ENCODE peak calls at places on chromosomes 5 and 9, in six cellular contexts. One of them, this sample, is unnamed.

GRCh38 chr9:129517006-129517405 is 103.9 kb downstream of the C9orf50 start:
- DNase-seq in hepatocyte: no peak
- DNase-seq in nephron progenitor cell: no peak
- DNase-seq in SK-N-SH: no peak
- DNase-seq in heart left ventricle: no peak
- DNase-seq in GM13976: no peak
- DNase-seq in this sample: no peak

GRCh38 chr5:132747693-132748440 is 641 bp downstream of the CCNI2 start:
- DNase-seq in hepatocyte: peak
- DNase-seq in nephron progenitor cell: peak
- DNase-seq in SK-N-SH: peak
- DNase-seq in heart left ventricle: no peak
- DNase-seq in GM13976: peak
- DNase-seq in this sample: peak

GRCh38 chr5:65512170-65512937 is 30.6 kb upstream of the ADAMTS6 start:
- DNase-seq in hepatocyte: no peak
- DNase-seq in nephron progenitor cell: no peak
- DNase-seq in SK-N-SH: no peak
- DNase-seq in heart left ventricle: no peak
- DNase-seq in GM13976: no peak
- DNase-seq in this sample: no peak

GRCh38 chr5:97844797-97845196 is 661.8 kb upstream of the RIOK2 start:
- DNase-seq in hepatocyte: no peak
- DNase-seq in nephron progenitor cell: peak
- DNase-seq in SK-N-SH: no peak
- DNase-seq in heart left ventricle: no peak
- DNase-seq in GM13976: no peak
- DNase-seq in this sample: no peak

GRCh38 chr9:130018260-130018659 is 24.7 kb downstream of the FNBP1 start:
- DNase-seq in hepatocyte: no peak
- DNase-seq in nephron progenitor cell: no peak
- DNase-seq in SK-N-SH: no peak
- DNase-seq in heart left ventricle: no peak
- DNase-seq in GM13976: no peak
- DNase-seq in this sample: no peak

GRCh38 chr9:76394896-76395244 is 644 bp upstream of the RFK start:
- DNase-seq in hepatocyte: peak
- DNase-seq in nephron progenitor cell: peak
- DNase-seq in SK-N-SH: peak
- DNase-seq in heart left ventricle: peak
- DNase-seq in GM13976: peak
- DNase-seq in this sample: peak

GRCh38 chr5:39257554-39257953 is 38.2 kb upstream of the FYB1 start:
- DNase-seq in hepatocyte: no peak
- DNase-seq in nephron progenitor cell: no peak
- DNase-seq in SK-N-SH: no peak
- DNase-seq in heart left ventricle: no peak
- DNase-seq in GM13976: no peak
- DNase-seq in this sample: no peak

GRCh38 chr5:58761418-58761817 is 178.5 kb downstream of the RAB3C start:
- DNase-seq in hepatocyte: no peak
- DNase-seq in nephron progenitor cell: no peak
- DNase-seq in SK-N-SH: no peak
- DNase-seq in heart left ventricle: no peak
- DNase-seq in GM13976: no peak
- DNase-seq in this sample: no peak

GRCh38 chr5:61467766-61468482 is 135.9 kb downstream of the ZSWIM6 start:
- DNase-seq in hepatocyte: no peak
- DNase-seq in nephron progenitor cell: no peak
- DNase-seq in SK-N-SH: no peak
- DNase-seq in heart left ventricle: no peak
- DNase-seq in GM13976: no peak
- DNase-seq in this sample: no peak

GRCh38 chr5:145827275-145827674 is 7.9 kb downstream of the PRELID2 start:
- DNase-seq in hepatocyte: no peak
- DNase-seq in nephron progenitor cell: no peak
- DNase-seq in SK-N-SH: no peak
- DNase-seq in heart left ventricle: no peak
- DNase-seq in GM13976: no peak
- DNase-seq in this sample: no peak

GRCh38 chr5:73663161-73663859 is 37.3 kb downstream of the ARHGEF28 start:
- DNase-seq in hepatocyte: no peak
- DNase-seq in nephron progenitor cell: no peak
- DNase-seq in SK-N-SH: no peak
- DNase-seq in heart left ventricle: no peak
- DNase-seq in GM13976: no peak
- DNase-seq in this sample: no peak

GRCh38 chr9:69168709-69169217 is 5.3 kb upstream of the TJP2 start:
- DNase-seq in hepatocyte: peak
- DNase-seq in nephron progenitor cell: no peak
- DNase-seq in SK-N-SH: no peak
- DNase-seq in heart left ventricle: peak
- DNase-seq in GM13976: peak
- DNase-seq in this sample: peak

GRCh38 chr9:81814794-81815464 is 113.3 kb upstream of the SPATA31D4 start:
- DNase-seq in hepatocyte: no peak
- DNase-seq in nephron progenitor cell: no peak
- DNase-seq in SK-N-SH: no peak
- DNase-seq in heart left ventricle: no peak
- DNase-seq in GM13976: no peak
- DNase-seq in this sample: no peak

GRCh38 chr5:27387535-27388073 is 349.2 kb upstream of the CDH9 start:
- DNase-seq in hepatocyte: no peak
- DNase-seq in nephron progenitor cell: no peak
- DNase-seq in SK-N-SH: no peak
- DNase-seq in heart left ventricle: no peak
- DNase-seq in GM13976: no peak
- DNase-seq in this sample: no peak

GRCh38 chr5:122774519-122774860 is 390 bp upstream of the SNX2 start:
- DNase-seq in hepatocyte: no peak
- DNase-seq in nephron progenitor cell: no peak
- DNase-seq in SK-N-SH: no peak
- DNase-seq in heart left ventricle: no peak
- DNase-seq in GM13976: no peak
- DNase-seq in this sample: no peak

GRCh38 chr9:28539432-28539831 is 966.2 kb upstream of the C9orf72 start:
- DNase-seq in hepatocyte: no peak
- DNase-seq in nephron progenitor cell: no peak
- DNase-seq in SK-N-SH: no peak
- DNase-seq in heart left ventricle: no peak
- DNase-seq in GM13976: no peak
- DNase-seq in this sample: no peak

GRCh38 chr5:138282918-138283742 is 8.7 kb upstream of the GFRA3 start:
- DNase-seq in hepatocyte: peak
- DNase-seq in nephron progenitor cell: peak
- DNase-seq in SK-N-SH: peak
- DNase-seq in heart left ventricle: peak
- DNase-seq in GM13976: peak
- DNase-seq in this sample: no peak

GRCh38 chr5:97107266-97107665 is 35.1 kb downstream of the LIX1 start:
- DNase-seq in hepatocyte: no peak
- DNase-seq in nephron progenitor cell: no peak
- DNase-seq in SK-N-SH: no peak
- DNase-seq in heart left ventricle: no peak
- DNase-seq in GM13976: no peak
- DNase-seq in this sample: no peak

GRCh38 chr5:83608122-83608521 is 112.5 kb downstream of the HAPLN1 start:
- DNase-seq in hepatocyte: peak
- DNase-seq in nephron progenitor cell: peak
- DNase-seq in SK-N-SH: peak
- DNase-seq in heart left ventricle: no peak
- DNase-seq in GM13976: peak
- DNase-seq in this sample: peak

GRCh38 chr5:154220625-154221024 is 30.1 kb downstream of the GALNT10 start:
- DNase-seq in hepatocyte: no peak
- DNase-seq in nephron progenitor cell: no peak
- DNase-seq in SK-N-SH: no peak
- DNase-seq in heart left ventricle: no peak
- DNase-seq in GM13976: no peak
- DNase-seq in this sample: no peak

GRCh38 chr5:37889612-37890317 is 49.9 kb upstream of the GDNF start:
- DNase-seq in hepatocyte: no peak
- DNase-seq in nephron progenitor cell: no peak
- DNase-seq in SK-N-SH: no peak
- DNase-seq in heart left ventricle: no peak
- DNase-seq in GM13976: no peak
- DNase-seq in this sample: no peak

GRCh38 chr5:473344-474192 is 30.6 kb downstream of the EXOC3 start:
- DNase-seq in hepatocyte: peak
- DNase-seq in nephron progenitor cell: peak
- DNase-seq in SK-N-SH: peak
- DNase-seq in heart left ventricle: peak
- DNase-seq in GM13976: no peak
- DNase-seq in this sample: peak

GRCh38 chr5:178672635-178673034 is 45.8 kb upstream of the CLK4 start:
- DNase-seq in hepatocyte: no peak
- DNase-seq in nephron progenitor cell: no peak
- DNase-seq in SK-N-SH: no peak
- DNase-seq in heart left ventricle: no peak
- DNase-seq in GM13976: peak
- DNase-seq in this sample: no peak

GRCh38 chr9:71768388-71769174 is at the start of gene CEMIP2:
- DNase-seq in hepatocyte: peak
- DNase-seq in nephron progenitor cell: peak
- DNase-seq in SK-N-SH: peak
- DNase-seq in heart left ventricle: peak
- DNase-seq in GM13976: peak
- DNase-seq in this sample: peak

GRCh38 chr9:2116073-2116472 is 100.9 kb downstream of the SMARCA2 start:
- DNase-seq in hepatocyte: peak
- DNase-seq in nephron progenitor cell: no peak
- DNase-seq in SK-N-SH: peak
- DNase-seq in heart left ventricle: no peak
- DNase-seq in GM13976: peak
- DNase-seq in this sample: no peak
- TF ChIP-seq CTCF in hepatocyte: no peak
- TF ChIP-seq CTCF in nephron progenitor cell: peak
- TF ChIP-seq CTCF in SK-N-SH: peak
- TF ChIP-seq CTCF in heart left ventricle: peak
- TF ChIP-seq CTCF in GM13976: peak
- TF ChIP-seq CTCF in this sample: peak

GRCh38 chr9:116646661-116647514 is 40.2 kb upstream of the TRIM32 start:
- DNase-seq in hepatocyte: peak
- DNase-seq in nephron progenitor cell: no peak
- DNase-seq in SK-N-SH: peak
- DNase-seq in heart left ventricle: no peak
- DNase-seq in GM13976: no peak
- DNase-seq in this sample: no peak
- TF ChIP-seq CTCF in hepatocyte: peak
- TF ChIP-seq CTCF in nephron progenitor cell: peak
- TF ChIP-seq CTCF in SK-N-SH: peak
- TF ChIP-seq CTCF in heart left ventricle: peak
- TF ChIP-seq CTCF in GM13976: peak
- TF ChIP-seq CTCF in this sample: peak

GRCh38 chr5:10036136-10036535 is 213.6 kb downstream of the ATPSCKMT start:
- DNase-seq in hepatocyte: no peak
- DNase-seq in nephron progenitor cell: no peak
- DNase-seq in SK-N-SH: no peak
- DNase-seq in heart left ventricle: no peak
- DNase-seq in GM13976: no peak
- DNase-seq in this sample: no peak
- TF ChIP-seq CTCF in hepatocyte: no peak
- TF ChIP-seq CTCF in nephron progenitor cell: no peak
- TF ChIP-seq CTCF in SK-N-SH: no peak
- TF ChIP-seq CTCF in heart left ventricle: no peak
- TF ChIP-seq CTCF in GM13976: no peak
- TF ChIP-seq CTCF in this sample: no peak

DNA sequence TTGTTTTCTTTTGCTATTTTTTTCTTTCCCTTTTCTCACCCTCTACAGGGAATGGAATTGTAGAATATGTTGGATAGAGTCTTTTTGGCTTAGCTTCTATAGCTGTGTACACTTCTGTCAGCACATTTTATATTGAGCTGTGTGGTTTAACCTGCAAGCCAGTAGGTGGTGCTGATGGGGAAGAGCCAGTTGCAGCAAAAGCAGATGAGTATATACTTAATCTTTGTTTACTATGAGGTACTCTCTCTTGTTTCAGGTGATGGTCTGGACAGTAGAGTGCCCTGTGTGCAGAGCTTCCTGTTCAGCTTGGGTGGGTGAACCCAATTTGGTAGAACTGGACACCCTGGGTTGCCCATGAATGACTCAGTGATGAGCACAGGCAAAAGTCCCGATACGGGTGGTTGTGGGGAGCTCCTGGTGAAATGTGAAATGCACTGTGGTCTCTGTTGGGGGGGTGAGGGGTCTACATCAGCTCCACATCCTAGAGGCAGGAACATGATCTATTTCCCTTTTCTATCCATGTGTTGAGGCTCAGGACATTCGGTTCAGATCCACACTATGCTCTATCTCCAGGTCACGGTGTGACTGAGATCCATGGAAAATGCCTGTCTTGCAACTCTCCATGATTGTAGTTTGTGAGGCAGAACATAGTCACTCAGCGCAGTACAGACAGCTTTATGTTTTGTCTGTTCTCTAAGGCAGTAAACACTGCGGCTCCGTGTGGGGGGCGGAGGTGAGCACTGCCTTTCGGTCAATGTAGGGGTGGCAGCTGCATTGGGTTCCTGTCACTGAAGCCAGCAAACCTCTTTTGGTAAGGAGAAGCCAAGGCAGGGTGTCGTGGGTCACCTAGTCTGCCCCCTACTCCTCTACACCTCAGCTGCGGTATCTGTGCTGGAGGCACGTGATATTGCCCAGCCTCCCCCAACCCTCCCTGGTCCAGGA is 353.2 kb downstream of the PRR16 start:
- DNase-seq in hepatocyte: peak
- DNase-seq in nephron progenitor cell: no peak
- DNase-seq in SK-N-SH: peak
- DNase-seq in heart left ventricle: no peak
- DNase-seq in GM13976: no peak
- DNase-seq in this sample: no peak
- TF ChIP-seq CTCF in hepatocyte: peak
- TF ChIP-seq CTCF in nephron progenitor cell: peak
- TF ChIP-seq CTCF in SK-N-SH: peak
- TF ChIP-seq CTCF in heart left ventricle: peak
- TF ChIP-seq CTCF in GM13976: no peak
- TF ChIP-seq CTCF in this sample: peak

GRCh38 chr9:136544549-136545064 is 1.2 kb downstream of the NOTCH1 start:
- DNase-seq in hepatocyte: peak
- DNase-seq in nephron progenitor cell: peak
- DNase-seq in SK-N-SH: peak
- DNase-seq in heart left ventricle: peak
- DNase-seq in GM13976: peak
- DNase-seq in this sample: peak

GRCh38 chr9:136545065-136545965 is 533 bp downstream of the NOTCH1 start:
- DNase-seq in hepatocyte: peak
- DNase-seq in nephron progenitor cell: peak
- DNase-seq in SK-N-SH: peak
- DNase-seq in heart left ventricle: no peak
- DNase-seq in GM13976: peak
- DNase-seq in this sample: peak

GRCh38 chr9:136545966-136546696 is at the start of gene NOTCH1:
- DNase-seq in hepatocyte: peak
- DNase-seq in nephron progenitor cell: peak
- DNase-seq in SK-N-SH: peak
- DNase-seq in heart left ventricle: peak
- DNase-seq in GM13976: peak
- DNase-seq in this sample: peak

GRCh38 chr9:136547508-136548215 is 1.8 kb upstream of the NOTCH1 start:
- DNase-seq in hepatocyte: no peak
- DNase-seq in nephron progenitor cell: no peak
- DNase-seq in SK-N-SH: no peak
- DNase-seq in heart left ventricle: no peak
- DNase-seq in GM13976: no peak
- DNase-seq in this sample: no peak

GRCh38 chr9:136546697-136547481 is 1.0 kb upstream of the NOTCH1 start:
- DNase-seq in hepatocyte: peak
- DNase-seq in nephron progenitor cell: peak
- DNase-seq in SK-N-SH: peak
- DNase-seq in heart left ventricle: peak
- DNase-seq in GM13976: no peak
- DNase-seq in this sample: no peak
- TF ChIP-seq CTCF in hepatocyte: no peak
- TF ChIP-seq CTCF in nephron progenitor cell: no peak
- TF ChIP-seq CTCF in SK-N-SH: peak
- TF ChIP-seq CTCF in heart left ventricle: no peak
- TF ChIP-seq CTCF in GM13976: no peak
- TF ChIP-seq CTCF in this sample: no peak